ENCODE peak calls at places on chromosomes 6 and 20, in six cellular contexts. One of them, this sample, is unnamed. For H3K9me3, the result is how much of the 10 kb centered on the place peaks cover.

GRCh38 chr6:112802154-112802553 is 455.0 kb downstream of the RFPL4B start:
- DNase-seq in heart right ventricle: no peak
- DNase-seq in pancreas: no peak
- DNase-seq in HCT116: no peak
- DNase-seq in cardiac muscle cell: peak
- DNase-seq in lower lobe of right lung: no peak
- DNase-seq in this sample: no peak

GRCh38 chr6:144922120-144922722 is 637.1 kb downstream of the UTRN start:
- DNase-seq in HCT116: no peak
- DNase-seq in pancreas: no peak
- DNase-seq in cardiac muscle cell: peak
- DNase-seq in heart right ventricle: no peak
- DNase-seq in lower lobe of right lung: no peak
- DNase-seq in this sample: peak

GRCh38 chr20:36154696-36155628 is at the start of gene EPB41L1:
- DNase-seq in HCT116: no peak
- DNase-seq in pancreas: no peak
- DNase-seq in heart right ventricle: peak
- DNase-seq in cardiac muscle cell: peak
- DNase-seq in lower lobe of right lung: peak
- DNase-seq in this sample: peak

GRCh38 chr6:39956951-39957350 is 22.7 kb upstream of the MOCS1 start:
- DNase-seq in lower lobe of right lung: no peak
- DNase-seq in heart right ventricle: no peak
- DNase-seq in pancreas: no peak
- DNase-seq in cardiac muscle cell: peak
- DNase-seq in HCT116: no peak
- DNase-seq in this sample: no peak

GRCh38 chr6:134935076-134935475 is 14.8 kb downstream of the ALDH8A1 start:
- DNase-seq in heart right ventricle: no peak
- DNase-seq in cardiac muscle cell: no peak
- DNase-seq in pancreas: no peak
- DNase-seq in HCT116: no peak
- DNase-seq in lower lobe of right lung: no peak
- DNase-seq in this sample: no peak

GRCh38 chr20:23059831-23060230 is 10.4 kb upstream of the THBD start:
- DNase-seq in HCT116: no peak
- DNase-seq in heart right ventricle: no peak
- DNase-seq in cardiac muscle cell: no peak
- DNase-seq in pancreas: no peak
- DNase-seq in lower lobe of right lung: no peak
- DNase-seq in this sample: no peak

GRCh38 chr20:1748777-1749176 is 91.2 kb upstream of the SIRPG start:
- DNase-seq in lower lobe of right lung: no peak
- DNase-seq in heart right ventricle: no peak
- DNase-seq in pancreas: no peak
- DNase-seq in cardiac muscle cell: no peak
- DNase-seq in HCT116: no peak
- DNase-seq in this sample: no peak

GRCh38 chr6:2257358-2257757 is 12.0 kb upstream of the GMDS start:
- DNase-seq in pancreas: no peak
- DNase-seq in heart right ventricle: no peak
- DNase-seq in HCT116: no peak
- DNase-seq in cardiac muscle cell: no peak
- DNase-seq in lower lobe of right lung: no peak
- DNase-seq in this sample: no peak

GRCh38 chr20:17795449-17796095 is 95.8 kb downstream of the BANF2 start:
- DNase-seq in cardiac muscle cell: peak
- DNase-seq in HCT116: no peak
- DNase-seq in lower lobe of right lung: no peak
- DNase-seq in pancreas: no peak
- DNase-seq in heart right ventricle: no peak
- DNase-seq in this sample: no peak

GRCh38 chr6:4961322-4962168 is 42.3 kb downstream of the RPP40 start:
- DNase-seq in cardiac muscle cell: no peak
- DNase-seq in lower lobe of right lung: no peak
- DNase-seq in HCT116: no peak
- DNase-seq in heart right ventricle: no peak
- DNase-seq in pancreas: no peak
- DNase-seq in this sample: no peak

GRCh38 chr6:159720708-159721107 is 6.6 kb upstream of the WTAP start:
- DNase-seq in pancreas: no peak
- DNase-seq in lower lobe of right lung: no peak
- DNase-seq in heart right ventricle: no peak
- DNase-seq in cardiac muscle cell: peak
- DNase-seq in HCT116: peak
- DNase-seq in this sample: no peak

GRCh38 chr6:155349129-155349528 is 34.8 kb upstream of the TFB1M start:
- DNase-seq in HCT116: no peak
- DNase-seq in pancreas: no peak
- DNase-seq in cardiac muscle cell: no peak
- DNase-seq in lower lobe of right lung: no peak
- DNase-seq in heart right ventricle: no peak
- DNase-seq in this sample: no peak

GRCh38 chr6:155347800-155348199 is 33.5 kb upstream of the TFB1M start:
- DNase-seq in heart right ventricle: no peak
- DNase-seq in cardiac muscle cell: no peak
- DNase-seq in pancreas: no peak
- DNase-seq in lower lobe of right lung: no peak
- DNase-seq in HCT116: no peak
- DNase-seq in this sample: no peak

GRCh38 chr6:155351273-155352129 is 37.2 kb upstream of the TFB1M start:
- DNase-seq in lower lobe of right lung: no peak
- DNase-seq in cardiac muscle cell: no peak
- DNase-seq in pancreas: no peak
- DNase-seq in heart right ventricle: no peak
- DNase-seq in HCT116: no peak
- DNase-seq in this sample: no peak

GRCh38 chr6:155352130-155352420 is 37.8 kb upstream of the TFB1M start:
- DNase-seq in lower lobe of right lung: no peak
- DNase-seq in heart right ventricle: no peak
- DNase-seq in pancreas: no peak
- DNase-seq in cardiac muscle cell: no peak
- DNase-seq in HCT116: no peak
- DNase-seq in this sample: no peak

DNA sequence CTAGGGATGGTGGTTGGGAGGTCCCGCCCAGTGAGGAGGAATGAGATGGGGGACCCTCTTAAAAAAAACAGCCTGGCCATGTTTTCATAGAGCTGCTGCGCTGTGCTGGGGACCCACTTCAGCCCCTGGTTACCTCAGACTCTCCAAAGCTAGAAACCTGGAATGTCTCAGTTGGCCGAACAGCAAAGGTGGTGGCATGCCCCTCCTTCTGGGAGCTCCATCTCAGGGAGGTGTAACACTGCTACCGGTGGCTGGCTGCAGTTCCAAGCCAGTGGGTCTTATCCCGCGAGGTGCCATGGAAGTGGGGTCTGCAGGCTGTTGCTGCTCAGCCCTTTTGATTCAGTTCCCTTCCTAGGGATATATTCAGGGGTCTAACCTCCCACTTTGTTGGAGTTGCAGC is 35.7 kb upstream of the TFB1M start:
- DNase-seq in HCT116: no peak
- DNase-seq in pancreas: no peak
- DNase-seq in lower lobe of right lung: no peak
- DNase-seq in cardiac muscle cell: no peak
- DNase-seq in heart right ventricle: no peak
- DNase-seq in this sample: no peak
- H3K9me3 ChIP-seq in HCT116: under half
- H3K9me3 ChIP-seq in pancreas: under half
- H3K9me3 ChIP-seq in lower lobe of right lung: under half
- H3K9me3 ChIP-seq in cardiac muscle cell: under half
- H3K9me3 ChIP-seq in heart right ventricle: under half
- H3K9me3 ChIP-seq in this sample: under half

DNA sequence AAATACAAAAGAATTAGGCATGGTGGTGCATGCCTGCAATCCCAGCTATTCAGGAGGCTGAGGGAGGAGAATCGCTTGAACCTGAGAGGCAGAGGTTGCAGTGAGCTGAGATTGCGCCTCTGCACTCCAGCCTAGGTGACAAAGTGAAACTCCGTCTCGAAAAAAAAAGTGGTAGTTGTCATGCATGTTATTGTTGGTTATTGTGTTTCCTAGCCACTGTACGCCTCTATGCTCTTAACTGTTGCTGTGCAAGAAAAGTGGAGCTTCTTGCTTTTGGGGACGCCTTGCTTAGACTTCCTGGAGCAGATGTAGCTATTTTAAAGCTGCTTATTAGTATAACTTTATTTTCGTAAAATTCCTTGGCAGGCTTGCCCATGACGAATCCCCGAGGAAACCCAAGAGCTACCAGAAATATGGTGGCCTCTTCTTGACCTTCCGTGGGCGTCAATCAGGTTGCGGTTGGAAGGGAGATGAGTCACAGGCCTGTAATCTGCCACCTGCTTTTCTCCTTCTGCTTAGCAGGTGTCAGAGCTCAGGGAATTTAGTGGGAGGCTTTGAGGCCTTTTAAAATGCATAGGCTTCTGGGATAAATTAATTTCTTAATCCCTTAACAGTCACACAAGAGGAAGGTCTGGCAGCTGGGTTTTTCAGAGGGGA is 17.3 kb downstream of the GABRR2 start:
- DNase-seq in lower lobe of right lung: no peak
- DNase-seq in heart right ventricle: no peak
- DNase-seq in cardiac muscle cell: peak
- DNase-seq in pancreas: no peak
- DNase-seq in HCT116: peak
- DNase-seq in this sample: no peak
- H3K4me3 ChIP-seq in lower lobe of right lung: no peak
- H3K4me3 ChIP-seq in heart right ventricle: no peak
- H3K4me3 ChIP-seq in cardiac muscle cell: no peak
- H3K4me3 ChIP-seq in pancreas: no peak
- H3K4me3 ChIP-seq in HCT116: peak
- H3K4me3 ChIP-seq in this sample: no peak

DNA sequence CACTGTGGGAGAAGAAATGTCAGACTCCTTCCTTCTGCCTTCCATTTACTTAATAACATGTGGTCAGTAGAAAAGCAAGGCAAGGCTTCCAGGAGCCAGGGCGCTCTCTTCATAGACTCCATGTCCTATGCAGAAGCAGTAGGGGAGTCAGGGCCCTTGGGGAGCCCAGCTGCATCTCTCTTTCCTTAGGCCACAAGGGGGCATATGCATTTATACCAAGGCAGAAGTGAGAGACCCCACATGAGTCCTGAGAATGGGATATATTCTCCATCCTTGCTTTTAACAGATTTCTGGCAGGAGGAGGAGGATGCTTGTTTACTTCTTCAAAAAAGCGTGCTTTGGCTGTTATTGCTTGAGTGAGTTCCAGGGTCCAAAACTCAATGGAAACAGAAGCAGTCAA is 198.5 kb downstream of the HIVEP2 start:
- DNase-seq in lower lobe of right lung: no peak
- DNase-seq in HCT116: no peak
- DNase-seq in cardiac muscle cell: peak
- DNase-seq in pancreas: no peak
- DNase-seq in heart right ventricle: no peak
- DNase-seq in this sample: peak
- TF ChIP-seq CTCF in lower lobe of right lung: peak
- TF ChIP-seq CTCF in HCT116: peak
- TF ChIP-seq CTCF in cardiac muscle cell: peak
- TF ChIP-seq CTCF in pancreas: no peak
- TF ChIP-seq CTCF in heart right ventricle: peak
- TF ChIP-seq CTCF in this sample: peak

GRCh38 chr20:31236953-31237352 is 20.5 kb upstream of the DEFB115 start:
- DNase-seq in pancreas: no peak
- DNase-seq in lower lobe of right lung: no peak
- DNase-seq in heart right ventricle: no peak
- DNase-seq in HCT116: no peak
- DNase-seq in cardiac muscle cell: no peak
- DNase-seq in this sample: no peak

GRCh38 chr20:31239139-31239538 is 18.3 kb upstream of the DEFB115 start:
- DNase-seq in lower lobe of right lung: no peak
- DNase-seq in cardiac muscle cell: no peak
- DNase-seq in HCT116: no peak
- DNase-seq in heart right ventricle: no peak
- DNase-seq in pancreas: no peak
- DNase-seq in this sample: no peak

GRCh38 chr20:31237763-31238162 is 19.7 kb upstream of the DEFB115 start:
- DNase-seq in lower lobe of right lung: no peak
- DNase-seq in heart right ventricle: no peak
- DNase-seq in cardiac muscle cell: no peak
- DNase-seq in pancreas: no peak
- DNase-seq in HCT116: no peak
- DNase-seq in this sample: no peak
- H3K9me3 ChIP-seq in lower lobe of right lung: half or more
- H3K9me3 ChIP-seq in heart right ventricle: half or more
- H3K9me3 ChIP-seq in cardiac muscle cell: under half
- H3K9me3 ChIP-seq in pancreas: under half
- H3K9me3 ChIP-seq in HCT116: half or more
- H3K9me3 ChIP-seq in this sample: under half

GRCh38 chr6:35018746-35019145 is 122.4 kb downstream of the TCP11 start:
- DNase-seq in heart right ventricle: no peak
- DNase-seq in lower lobe of right lung: no peak
- DNase-seq in cardiac muscle cell: no peak
- DNase-seq in HCT116: no peak
- DNase-seq in pancreas: no peak
- DNase-seq in this sample: no peak

GRCh38 chr6:35016417-35017221 is 124.5 kb downstream of the TCP11 start:
- DNase-seq in HCT116: no peak
- DNase-seq in lower lobe of right lung: no peak
- DNase-seq in heart right ventricle: peak
- DNase-seq in cardiac muscle cell: peak
- DNase-seq in pancreas: no peak
- DNase-seq in this sample: no peak

GRCh38 chr6:35017461-35018183 is 123.5 kb downstream of the TCP11 start:
- DNase-seq in heart right ventricle: peak
- DNase-seq in lower lobe of right lung: peak
- DNase-seq in cardiac muscle cell: peak
- DNase-seq in HCT116: no peak
- DNase-seq in pancreas: peak
- DNase-seq in this sample: no peak

GRCh38 chr6:35019171-35019570 is 122.0 kb downstream of the TCP11 start:
- DNase-seq in pancreas: no peak
- DNase-seq in lower lobe of right lung: peak
- DNase-seq in heart right ventricle: no peak
- DNase-seq in HCT116: no peak
- DNase-seq in cardiac muscle cell: no peak
- DNase-seq in this sample: no peak

DNA sequence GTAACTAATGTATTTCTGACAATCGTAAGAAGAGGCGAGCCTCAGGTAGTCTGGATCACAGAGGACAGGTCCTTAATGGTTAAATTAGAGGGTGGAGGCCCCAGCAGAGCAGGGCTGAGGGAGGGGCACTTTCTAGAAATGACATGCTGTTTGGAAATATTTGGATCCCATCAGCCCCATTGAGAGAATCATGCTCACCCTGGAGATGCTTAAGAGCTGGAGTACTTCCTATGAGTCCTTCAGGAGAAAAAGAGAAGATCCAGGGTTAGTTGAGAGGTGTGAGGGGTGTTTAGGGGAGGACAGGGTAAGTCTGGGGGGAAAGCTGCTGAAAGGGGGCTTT is 123.0 kb downstream of the TCP11 start:
- DNase-seq in lower lobe of right lung: no peak
- DNase-seq in cardiac muscle cell: no peak
- DNase-seq in pancreas: no peak
- DNase-seq in heart right ventricle: no peak
- DNase-seq in HCT116: no peak
- DNase-seq in this sample: no peak
- H3K4me3 ChIP-seq in lower lobe of right lung: peak
- H3K4me3 ChIP-seq in cardiac muscle cell: no peak
- H3K4me3 ChIP-seq in pancreas: peak
- H3K4me3 ChIP-seq in heart right ventricle: peak
- H3K4me3 ChIP-seq in HCT116: no peak
- H3K4me3 ChIP-seq in this sample: no peak

GRCh38 chr6:28769626-28770402 is 154.0 kb downstream of the TRIM27 start:
- DNase-seq in HCT116: no peak
- DNase-seq in heart right ventricle: no peak
- DNase-seq in lower lobe of right lung: no peak
- DNase-seq in pancreas: no peak
- DNase-seq in cardiac muscle cell: peak
- DNase-seq in this sample: peak
- TF ChIP-seq CTCF in HCT116: peak
- TF ChIP-seq CTCF in heart right ventricle: no peak
- TF ChIP-seq CTCF in lower lobe of right lung: no peak
- TF ChIP-seq CTCF in pancreas: no peak
- TF ChIP-seq CTCF in cardiac muscle cell: peak
- TF ChIP-seq CTCF in this sample: peak